ENCODE peak calls at places on chromosomes 3 and 15, in six cellular contexts. One of them, this sample, is unnamed.

GRCh38 chr3:77102916-77103769 is 63.2 kb downstream of the ROBO2 start:
- DNase-seq in breast epithelium: no peak
- DNase-seq in Panc1: no peak
- DNase-seq in CD4-positive, alpha-beta T cell: no peak
- DNase-seq in BJ: peak
- DNase-seq in IMR-90: peak
- DNase-seq in this sample: no peak

GRCh38 chr3:11757441-11757875 is 89.2 kb downstream of the TAMM41 start:
- DNase-seq in breast epithelium: no peak
- DNase-seq in CD4-positive, alpha-beta T cell: no peak
- DNase-seq in BJ: no peak
- DNase-seq in IMR-90: peak
- DNase-seq in Panc1: no peak
- DNase-seq in this sample: no peak

GRCh38 chr3:39150170-39150802 is 3.1 kb downstream of the CSRNP1 start:
- DNase-seq in breast epithelium: no peak
- DNase-seq in IMR-90: no peak
- DNase-seq in CD4-positive, alpha-beta T cell: no peak
- DNase-seq in Panc1: no peak
- DNase-seq in BJ: no peak
- DNase-seq in this sample: no peak

GRCh38 chr3:102530443-102531195 is 95.8 kb downstream of the ZPLD1 start:
- DNase-seq in BJ: no peak
- DNase-seq in IMR-90: peak
- DNase-seq in CD4-positive, alpha-beta T cell: no peak
- DNase-seq in breast epithelium: no peak
- DNase-seq in Panc1: no peak
- DNase-seq in this sample: no peak

GRCh38 chr3:196968233-196969000 is at the start of gene PIGZ:
- DNase-seq in IMR-90: no peak
- DNase-seq in breast epithelium: no peak
- DNase-seq in Panc1: no peak
- DNase-seq in CD4-positive, alpha-beta T cell: no peak
- DNase-seq in BJ: no peak
- DNase-seq in this sample: peak

GRCh38 chr3:186849392-186849975 is 7.0 kb downstream of the ADIPOQ start:
- DNase-seq in Panc1: peak
- DNase-seq in breast epithelium: no peak
- DNase-seq in BJ: peak
- DNase-seq in IMR-90: peak
- DNase-seq in CD4-positive, alpha-beta T cell: no peak
- DNase-seq in this sample: peak

GRCh38 chr3:26637698-26638097 is 15.1 kb downstream of the LRRC3B start:
- DNase-seq in CD4-positive, alpha-beta T cell: no peak
- DNase-seq in breast epithelium: no peak
- DNase-seq in Panc1: no peak
- DNase-seq in IMR-90: no peak
- DNase-seq in BJ: no peak
- DNase-seq in this sample: no peak

GRCh38 chr3:99637381-99638111 is 848 bp upstream of the COL8A1 start:
- DNase-seq in IMR-90: peak
- DNase-seq in Panc1: peak
- DNase-seq in breast epithelium: no peak
- DNase-seq in BJ: peak
- DNase-seq in CD4-positive, alpha-beta T cell: no peak
- DNase-seq in this sample: no peak

GRCh38 chr15:50881121-50882048 is 27.1 kb upstream of the AP4E1 start:
- DNase-seq in BJ: no peak
- DNase-seq in CD4-positive, alpha-beta T cell: no peak
- DNase-seq in breast epithelium: no peak
- DNase-seq in Panc1: no peak
- DNase-seq in IMR-90: peak
- DNase-seq in this sample: no peak

GRCh38 chr3:48694610-48695051 is 8.9 kb upstream of the NCKIPSD start:
- DNase-seq in IMR-90: peak
- DNase-seq in Panc1: no peak
- DNase-seq in BJ: peak
- DNase-seq in breast epithelium: peak
- DNase-seq in CD4-positive, alpha-beta T cell: no peak
- DNase-seq in this sample: no peak

GRCh38 chr15:45180201-45180600 is 7.6 kb downstream of the SHF start:
- DNase-seq in BJ: no peak
- DNase-seq in IMR-90: no peak
- DNase-seq in Panc1: no peak
- DNase-seq in CD4-positive, alpha-beta T cell: no peak
- DNase-seq in breast epithelium: no peak
- DNase-seq in this sample: no peak

GRCh38 chr15:34154725-34155204 is 52.9 kb downstream of the PGBD4 start:
- DNase-seq in BJ: no peak
- DNase-seq in IMR-90: peak
- DNase-seq in breast epithelium: no peak
- DNase-seq in CD4-positive, alpha-beta T cell: no peak
- DNase-seq in Panc1: no peak
- DNase-seq in this sample: no peak

GRCh38 chr15:90871716-90872480 is 3.5 kb downstream of the FURIN start:
- DNase-seq in Panc1: no peak
- DNase-seq in CD4-positive, alpha-beta T cell: no peak
- DNase-seq in IMR-90: no peak
- DNase-seq in breast epithelium: no peak
- DNase-seq in BJ: no peak
- DNase-seq in this sample: peak

GRCh38 chr3:117101697-117102096 is 392.1 kb downstream of the TUSC7 start:
- DNase-seq in breast epithelium: no peak
- DNase-seq in Panc1: no peak
- DNase-seq in CD4-positive, alpha-beta T cell: no peak
- DNase-seq in BJ: no peak
- DNase-seq in IMR-90: no peak
- DNase-seq in this sample: no peak

GRCh38 chr3:117104381-117104780 is 394.8 kb downstream of the TUSC7 start:
- DNase-seq in breast epithelium: no peak
- DNase-seq in CD4-positive, alpha-beta T cell: no peak
- DNase-seq in Panc1: no peak
- DNase-seq in IMR-90: no peak
- DNase-seq in BJ: no peak
- DNase-seq in this sample: no peak

GRCh38 chr3:117102441-117102840 is 392.9 kb downstream of the TUSC7 start:
- DNase-seq in CD4-positive, alpha-beta T cell: no peak
- DNase-seq in Panc1: no peak
- DNase-seq in IMR-90: peak
- DNase-seq in BJ: no peak
- DNase-seq in breast epithelium: no peak
- DNase-seq in this sample: no peak

GRCh38 chr3:117104792-117105191 is 395.2 kb downstream of the TUSC7 start:
- DNase-seq in IMR-90: peak
- DNase-seq in BJ: no peak
- DNase-seq in CD4-positive, alpha-beta T cell: no peak
- DNase-seq in Panc1: no peak
- DNase-seq in breast epithelium: no peak
- DNase-seq in this sample: no peak

DNA sequence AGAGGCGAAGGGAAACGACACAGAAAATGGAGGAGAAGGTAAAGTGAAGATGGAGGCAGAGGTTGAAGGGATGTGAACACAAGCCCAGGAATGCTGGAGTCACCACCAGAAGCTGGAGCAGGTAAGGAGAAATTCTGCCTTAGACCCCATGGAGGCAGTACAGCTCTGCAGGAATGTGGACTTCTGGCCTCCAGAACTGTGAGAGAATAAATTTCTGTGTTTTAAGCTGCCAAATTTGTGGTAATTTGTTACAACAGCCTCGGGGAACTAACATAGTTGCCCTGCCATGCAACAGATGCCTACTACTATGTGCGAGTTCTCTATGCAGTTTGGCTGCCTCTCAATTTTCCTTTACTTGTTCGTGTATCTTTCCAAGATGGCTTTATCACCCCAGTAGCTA is 394.1 kb downstream of the TUSC7 start:
- DNase-seq in Panc1: no peak
- DNase-seq in breast epithelium: no peak
- DNase-seq in BJ: no peak
- DNase-seq in CD4-positive, alpha-beta T cell: no peak
- DNase-seq in IMR-90: no peak
- DNase-seq in this sample: no peak
- TF ChIP-seq CTCF in Panc1: no peak
- TF ChIP-seq CTCF in breast epithelium: no peak
- TF ChIP-seq CTCF in BJ: peak
- TF ChIP-seq CTCF in CD4-positive, alpha-beta T cell: no peak
- TF ChIP-seq CTCF in IMR-90: no peak
- TF ChIP-seq CTCF in this sample: no peak

DNA sequence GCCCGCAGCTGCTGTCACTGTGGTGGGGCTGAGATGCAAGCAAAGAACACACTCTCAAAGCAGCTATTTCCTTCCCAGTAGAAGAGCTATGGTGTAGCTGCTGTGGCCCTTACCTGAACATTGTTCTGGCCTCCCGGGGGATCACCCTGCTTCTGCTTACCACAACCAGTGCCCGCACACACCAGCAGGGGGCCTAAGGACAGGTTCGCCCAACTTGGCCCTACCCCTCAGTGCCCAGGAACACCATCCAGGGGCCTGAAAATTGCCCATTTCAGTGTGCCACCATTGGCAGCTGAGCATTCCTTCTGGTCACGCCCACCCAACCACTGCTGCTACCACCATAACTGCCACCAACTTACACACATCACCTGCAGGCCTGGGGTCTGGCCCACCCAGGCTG is 113.0 kb downstream of the TP63 start:
- DNase-seq in BJ: no peak
- DNase-seq in IMR-90: no peak
- DNase-seq in Panc1: no peak
- DNase-seq in breast epithelium: no peak
- DNase-seq in CD4-positive, alpha-beta T cell: no peak
- DNase-seq in this sample: no peak
- TF ChIP-seq CTCF in BJ: no peak
- TF ChIP-seq CTCF in IMR-90: no peak
- TF ChIP-seq CTCF in Panc1: no peak
- TF ChIP-seq CTCF in breast epithelium: no peak
- TF ChIP-seq CTCF in CD4-positive, alpha-beta T cell: no peak
- TF ChIP-seq CTCF in this sample: no peak

GRCh38 chr3:182909318-182910040 is 70.9 kb downstream of the DCUN1D1 start:
- DNase-seq in Panc1: no peak
- DNase-seq in IMR-90: no peak
- DNase-seq in breast epithelium: no peak
- DNase-seq in BJ: no peak
- DNase-seq in CD4-positive, alpha-beta T cell: no peak
- DNase-seq in this sample: peak
- TF ChIP-seq CTCF in Panc1: peak
- TF ChIP-seq CTCF in IMR-90: peak
- TF ChIP-seq CTCF in breast epithelium: no peak
- TF ChIP-seq CTCF in BJ: peak
- TF ChIP-seq CTCF in CD4-positive, alpha-beta T cell: peak
- TF ChIP-seq CTCF in this sample: no peak

DNA sequence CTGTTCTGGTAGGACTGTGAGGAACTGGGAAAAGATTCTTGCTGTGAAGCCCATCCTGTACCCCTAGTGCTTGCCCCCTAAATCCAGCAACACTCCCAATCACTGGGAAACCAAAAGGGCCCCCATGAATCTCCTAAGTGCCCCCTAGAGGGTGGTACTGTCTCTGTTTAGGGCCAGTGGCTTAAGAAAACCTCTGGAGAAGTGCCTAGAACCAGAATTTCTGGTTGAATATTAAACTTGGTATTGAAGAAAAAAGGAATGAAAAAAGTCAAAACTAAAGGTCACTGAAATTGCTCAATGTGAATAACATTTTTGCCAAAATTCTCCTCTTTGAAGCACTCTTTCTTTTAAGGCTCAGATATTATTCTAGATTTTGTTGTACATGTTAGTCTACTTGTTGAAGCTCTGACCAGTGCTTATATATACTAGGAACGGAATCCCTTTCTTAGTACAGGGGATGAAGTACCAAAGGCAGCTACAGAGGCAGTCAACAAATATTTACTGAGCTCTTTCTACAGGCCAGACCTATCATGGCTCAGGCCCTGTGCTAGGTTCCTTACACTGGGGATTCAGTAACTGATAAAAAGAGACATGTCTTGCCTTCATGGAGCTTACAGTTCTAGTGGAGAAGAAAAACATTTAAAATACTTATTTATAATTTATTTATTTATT is 138.8 kb downstream of the MYLK start:
- DNase-seq in BJ: no peak
- DNase-seq in CD4-positive, alpha-beta T cell: no peak
- DNase-seq in IMR-90: no peak
- DNase-seq in Panc1: no peak
- DNase-seq in breast epithelium: no peak
- DNase-seq in this sample: no peak
- TF ChIP-seq CTCF in BJ: peak
- TF ChIP-seq CTCF in CD4-positive, alpha-beta T cell: no peak
- TF ChIP-seq CTCF in IMR-90: no peak
- TF ChIP-seq CTCF in Panc1: peak
- TF ChIP-seq CTCF in breast epithelium: no peak
- TF ChIP-seq CTCF in this sample: no peak

DNA sequence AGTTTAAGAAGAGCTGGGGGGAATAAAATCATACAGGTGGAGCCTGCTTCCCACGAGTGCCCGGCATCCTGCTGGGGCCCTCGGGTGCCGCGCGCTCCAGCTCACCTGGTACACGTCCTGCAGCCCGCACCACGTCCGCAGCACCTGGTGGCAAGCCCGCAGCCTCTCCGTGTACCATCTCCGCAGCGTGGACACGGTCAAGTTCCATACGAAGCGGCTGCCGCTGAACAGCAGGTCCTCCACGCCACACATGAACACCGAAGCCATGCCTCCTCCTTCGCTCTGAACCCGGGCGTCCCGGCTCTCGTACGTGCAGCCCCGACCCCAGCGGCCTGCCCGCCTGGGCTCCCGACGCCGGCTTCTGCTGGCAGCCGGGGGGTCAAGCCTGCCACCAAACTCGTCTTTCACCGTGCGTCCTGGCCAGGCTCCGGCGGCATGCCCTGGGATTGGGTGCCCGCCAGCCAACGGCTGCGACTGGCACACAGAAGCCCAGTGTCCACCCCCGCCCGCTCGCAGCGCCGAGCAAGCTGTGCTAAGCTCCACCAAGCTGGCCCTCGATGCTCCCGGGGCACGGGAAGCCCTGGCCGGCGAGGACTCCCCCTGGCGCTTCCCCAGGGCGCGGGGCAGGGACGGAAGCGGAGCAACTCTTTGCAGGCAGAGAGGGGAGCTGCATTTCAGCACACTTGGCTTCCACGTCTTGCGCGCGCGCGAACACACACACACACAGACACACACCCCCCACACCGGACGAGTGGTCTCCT is at the start of gene FRMD4B:
- DNase-seq in Panc1: no peak
- DNase-seq in CD4-positive, alpha-beta T cell: no peak
- DNase-seq in IMR-90: no peak
- DNase-seq in breast epithelium: peak
- DNase-seq in BJ: no peak
- DNase-seq in this sample: peak
- TF ChIP-seq CTCF in Panc1: peak
- TF ChIP-seq CTCF in CD4-positive, alpha-beta T cell: no peak
- TF ChIP-seq CTCF in IMR-90: no peak
- TF ChIP-seq CTCF in breast epithelium: no peak
- TF ChIP-seq CTCF in BJ: peak
- TF ChIP-seq CTCF in this sample: no peak

This sample was measured in GM20000.